ENCODE peak calls at places on chromosomes 13 and 19, in seven cellular contexts. J, F, D, O, Z, C and U are unnamed samples. For H3K27me3, the result is how much of the 10 kb centered on the place peaks cover.

GRCh38 chr13:94479559-94480095 is at the start of gene DCT:
- DNase-seq in J (no peak), F (no peak), D (no peak), O (no peak), Z (no peak), C (no peak), U (no peak)

GRCh38 chr13:24716011-24716410 is 35.8 kb downstream of the ATP12A start:
- DNase-seq in J (no peak), F (no peak), D (no peak), O (no peak), Z (no peak), C (no peak), U (no peak)

GRCh38 chr13:34250151-34250550 is 432.2 kb downstream of the RFC3 start:
- DNase-seq in J (no peak), F (no peak), D (no peak), O (no peak), Z (no peak), C (no peak), U (no peak)

GRCh38 chr13:113117335-113117872 is 5.2 kb upstream of the F10 start:
- DNase-seq in J (no peak), F (no peak), D (no peak), O (no peak), Z (no peak), C (peak), U (no peak)

GRCh38 chr13:86464193-86464592 is 665.0 kb upstream of the SLITRK6 start:
- DNase-seq in J (no peak), F (no peak), D (no peak), O (no peak), Z (no peak), C (no peak), U (no peak)

GRCh38 chr19:40578442-40578908 is 1.8 kb downstream of the SHKBP1 start:
- DNase-seq in J (no peak), F (no peak), D (peak), O (no peak), Z (no peak), C (peak), U (no peak)

GRCh38 chr19:47095707-47096704 is 17.6 kb downstream of the ZC3H4 start:
- DNase-seq in J (peak), F (no peak), D (no peak), O (peak), Z (peak), C (peak), U (no peak)

GRCh38 chr19:51123381-51124186 is 1.1 kb upstream of the SIGLEC9 start:
- DNase-seq in J (peak), F (no peak), D (peak), O (peak), Z (no peak), C (no peak), U (no peak)

GRCh38 chr19:13208131-13208963 is 58.1 kb downstream of the IER2 start:
- DNase-seq in J (peak), F (peak), D (peak), O (peak), Z (peak), C (no peak), U (no peak)

GRCh38 chr13:73416093-73416492 is 357.3 kb downstream of the KLF5 start:
- DNase-seq in J (no peak), F (no peak), D (peak), O (no peak), Z (no peak), C (no peak), U (no peak)

GRCh38 chr19:12784871-12785430 is 6.3 kb upstream of the JUNB start:
- DNase-seq in J (no peak), F (no peak), D (peak), O (no peak), Z (no peak), C (peak), U (no peak)

GRCh38 chr13:109454167-109454917 is 332.0 kb downstream of the IRS2 start:
- DNase-seq in J (no peak), F (no peak), D (no peak), O (no peak), Z (no peak), C (no peak), U (no peak)

GRCh38 chr19:29810504-29810871 is 1.3 kb upstream of the CCNE1 start:
- DNase-seq in J (peak), F (no peak), D (no peak), O (no peak), Z (no peak), C (no peak), U (no peak)

GRCh38 chr13:62510906-62511655 is 1095.4 kb upstream of the PCDH20 start:
- DNase-seq in J (no peak), F (no peak), D (no peak), O (no peak), Z (no peak), C (no peak), U (no peak)

GRCh38 chr13:21066946-21067345 is 5.6 kb upstream of the LATS2 start:
- DNase-seq in J (no peak), F (no peak), D (no peak), O (no peak), Z (no peak), C (no peak), U (no peak)

GRCh38 chr19:10173527-10173926 is 21.2 kb downstream of the DNMT1 start:
- DNase-seq in J (no peak), F (no peak), D (no peak), O (no peak), Z (no peak), C (no peak), U (no peak)

GRCh38 chr13:26508885-26509284 is 48.6 kb upstream of the WASF3 start:
- DNase-seq in J (peak), F (peak), D (peak), O (peak), Z (peak), C (no peak), U (no peak)

GRCh38 chr13:64397699-64398098 is 2832.4 kb downstream of the PCDH9 start:
- DNase-seq in J (no peak), F (no peak), D (no peak), O (no peak), Z (no peak), C (no peak), U (no peak)

GRCh38 chr13:108895220-108895704 is 265.9 kb downstream of the MYO16 start:
- DNase-seq in J (no peak), F (no peak), D (peak), O (no peak), Z (no peak), C (no peak), U (no peak)

GRCh38 chr13:41709511-41709910 is 251.4 kb downstream of the VWA8 start:
- DNase-seq in J (no peak), F (no peak), D (no peak), O (no peak), Z (no peak), C (no peak), U (no peak)

GRCh38 chr19:55670280-55671053 is 4.6 kb upstream of the EPN1 start:
- DNase-seq in J (no peak), F (no peak), D (peak), O (no peak), Z (no peak), C (peak), U (no peak)

GRCh38 chr19:6772028-6772865 is at the start of gene VAV1:
- DNase-seq in J (peak), F (no peak), D (peak), O (peak), Z (peak), C (no peak), U (no peak)

GRCh38 chr13:112968910-112969691 is at the start of gene MCF2L:
- DNase-seq in J (peak), F (no peak), D (peak), O (peak), Z (peak), C (no peak), U (no peak)

GRCh38 chr13:23898101-23898500 is 799 bp upstream of the C1QTNF9B start:
- DNase-seq in J (peak), F (peak), D (no peak), O (no peak), Z (no peak), C (no peak), U (no peak)

GRCh38 chr13:43786766-43787517 is at the start of gene ENOX1:
- DNase-seq in J (peak), F (peak), D (peak), O (peak), Z (peak), C (peak), U (no peak)

GRCh38 chr13:113852536-113853517 is 11.0 kb downstream of the GAS6 start:
- DNase-seq in J (no peak), F (no peak), D (peak), O (no peak), Z (no peak), C (no peak), U (no peak)

GRCh38 chr19:52935434-52935833 is 12.2 kb upstream of the ZNF888 start:
- DNase-seq in J (peak), F (no peak), D (peak), O (no peak), Z (no peak), C (no peak), U (no peak)

GRCh38 chr19:16575861-16576689 is 3.9 kb upstream of the SLC35E1 start:
- DNase-seq in J (no peak), F (no peak), D (peak), O (no peak), Z (no peak), C (no peak), U (no peak)

GRCh38 chr13:99380921-99381645 is 73.9 kb upstream of the GPR183 start:
- DNase-seq in J (no peak), F (no peak), D (no peak), O (no peak), Z (no peak), C (no peak), U (no peak)

GRCh38 chr13:22061371-22061805 is 390.5 kb downstream of the FGF9 start:
- DNase-seq in J (no peak), F (no peak), D (no peak), O (no peak), Z (no peak), C (no peak), U (no peak)

GRCh38 chr13:33015791-33016323 is 366 bp upstream of the KL start:
- DNase-seq in J (peak), F (no peak), D (no peak), O (peak), Z (peak), C (no peak), U (no peak)

GRCh38 chr13:33016414-33017409 is at the start of gene KL:
- DNase-seq in J (peak), F (no peak), D (peak), O (peak), Z (peak), C (peak), U (no peak)

GRCh38 chr13:33015275-33015674 is 948 bp upstream of the KL start:
- DNase-seq in J (no peak), F (no peak), D (no peak), O (no peak), Z (no peak), C (no peak), U (no peak)

GRCh38 chr13:33018886-33019285 is 2.7 kb downstream of the KL start:
- DNase-seq in J (no peak), F (no peak), D (no peak), O (no peak), Z (no peak), C (no peak), U (no peak)

DNA sequence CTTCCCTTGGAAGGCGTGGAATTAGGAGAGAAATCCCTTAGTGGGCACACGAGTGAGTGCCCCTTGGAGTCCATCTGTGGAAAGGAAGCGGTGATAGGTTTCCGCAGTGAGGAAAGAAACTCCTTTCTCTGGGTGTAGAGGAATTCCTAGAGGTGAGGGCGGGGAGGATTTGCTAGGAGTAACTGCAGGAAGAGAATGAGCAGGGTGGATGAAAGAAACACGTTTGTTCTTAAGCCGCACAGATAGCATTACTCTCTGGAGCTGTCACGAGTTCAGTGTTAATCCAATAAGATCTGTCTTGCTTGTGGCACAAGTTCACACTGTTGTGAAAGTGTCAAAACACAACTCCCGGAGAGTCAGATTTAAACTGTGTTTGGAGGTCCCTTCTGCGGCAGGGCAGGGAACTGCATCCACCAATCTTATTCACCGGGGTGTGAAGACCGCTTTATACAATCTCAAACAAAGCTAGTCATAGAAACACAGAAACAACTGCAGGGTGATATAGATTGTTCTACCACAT is 1.2 kb downstream of the KL start:
- DNase-seq in J (peak), F (no peak), D (peak), O (peak), Z (peak), C (no peak), U (peak)
- TF ChIP-seq CTCF in J (peak), F (peak), D (no peak), O (peak), Z (peak), C (no peak), U (peak)

GRCh38 chr19:41921280-41922219 is 6.7 kb downstream of the ERFL start:
- DNase-seq in J (no peak), F (no peak), D (no peak), O (no peak), Z (no peak), C (no peak), U (no peak)
- H3K27me3 ChIP-seq in J (half or more), F (half or more), D (under half), O (half or more), Z (under half), C (under half), U (half or more)

GRCh38 chr19:18488403-18488723 is 33.5 kb downstream of the ELL start:
- DNase-seq in J (no peak), F (no peak), D (peak), O (no peak), Z (no peak), C (no peak), U (no peak)
- H3K4me3 ChIP-seq in J (no peak), F (no peak), D (no peak), O (no peak), Z (no peak), C (no peak), U (no peak)

GRCh38 chr13:46603165-46603603 is 50.2 kb downstream of the LRCH1 start:
- DNase-seq in J (no peak), F (no peak), D (no peak), O (no peak), Z (no peak), C (no peak), U (no peak)
- TF ChIP-seq CTCF in J (no peak), F (peak), D (peak), O (peak), Z (peak), C (peak), U (peak)

GRCh38 chr19:33301900-33302174 is 497 bp downstream of the CEBPA start:
- DNase-seq in J (no peak), F (no peak), D (no peak), O (no peak), Z (no peak), C (no peak), U (no peak)
- H3K27me3 ChIP-seq in J (under half), F (half or more), D (half or more), O (half or more), Z (under half), C (under half), U (half or more)

DNA sequence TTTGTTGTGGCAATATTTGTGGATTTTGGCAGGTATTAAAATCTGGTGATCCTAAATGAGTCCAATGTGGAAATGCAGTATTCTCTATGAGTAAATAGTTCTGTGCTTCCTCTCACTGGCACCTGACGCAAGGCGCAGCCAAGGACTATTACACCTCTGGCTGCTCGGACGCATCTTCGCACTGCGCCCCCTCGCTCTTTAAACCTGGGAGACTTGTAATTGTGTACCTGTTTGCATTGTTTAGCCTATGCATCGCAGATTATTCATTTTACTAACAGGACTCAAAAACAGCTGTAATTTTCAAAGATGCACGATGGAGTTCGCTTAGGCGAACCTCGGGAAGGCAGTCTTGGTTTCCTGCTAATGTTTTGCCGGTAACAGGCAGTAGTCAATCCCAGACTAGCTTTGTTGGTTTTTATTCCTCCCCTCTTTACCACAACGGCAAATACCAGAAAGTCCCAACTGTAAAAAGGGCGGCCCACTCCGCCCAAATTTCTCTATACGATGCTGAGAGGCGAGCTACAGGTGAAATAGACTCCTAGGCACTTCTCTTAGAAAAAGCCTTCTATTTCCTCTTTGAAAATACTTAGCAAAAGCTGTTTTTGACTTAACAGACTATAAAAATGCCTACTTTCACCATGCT is 113.3 kb downstream of the KCNRG start:
- DNase-seq in J (no peak), F (no peak), D (no peak), O (no peak), Z (no peak), C (no peak), U (no peak)
- H3K4me3 ChIP-seq in J (no peak), F (no peak), D (no peak), O (no peak), Z (no peak), C (no peak), U (no peak)

GRCh38 chr13:45683701-45684100 is 18.4 kb upstream of the CBY2 start:
- DNase-seq in J (no peak), F (no peak), D (no peak), O (no peak), Z (no peak), C (no peak), U (no peak)
- TF ChIP-seq CTCF in J (no peak), F (peak), D (peak), O (no peak), Z (no peak), C (peak), U (peak)